ENCODE peak calls at places on chromosome 17, in eight cellular contexts. Z, P, M, D, R, B, N and C are unnamed samples.

GRCh38 chr17:31715436-31715835 is 143.6 kb downstream of the COPRS start:
- DNase-seq in M (no peak), B (no peak), R (no peak), N (peak), D (no peak), P (no peak), Z (peak), C (no peak)

GRCh38 chr17:80445152-80446110 is 30.5 kb downstream of the ENDOV start:
- DNase-seq in Z (no peak), M (no peak), N (no peak), P (no peak), B (no peak), R (no peak), D (no peak), C (no peak)

GRCh38 chr17:3533752-3534151 is 23.9 kb downstream of the TRPV3 start:
- DNase-seq in R (no peak), B (no peak), P (no peak), N (no peak), Z (no peak), M (no peak), D (no peak), C (no peak)

GRCh38 chr17:14745541-14745940 is 444.7 kb downstream of the HS3ST3B1 start:
- DNase-seq in B (no peak), Z (no peak), P (no peak), R (no peak), M (peak), N (no peak), D (no peak), C (peak)

GRCh38 chr17:63917646-63918045 is 993 bp downstream of the GH1 start:
- DNase-seq in D (no peak), M (no peak), N (no peak), B (no peak), P (no peak), Z (no peak), R (no peak), C (no peak)

GRCh38 chr17:66747561-66748275 is 87.2 kb upstream of the CACNG5 start:
- DNase-seq in D (no peak), N (no peak), R (no peak), B (no peak), Z (no peak), P (peak), M (peak), C (peak)

GRCh38 chr17:39244016-39244599 is 18.4 kb upstream of the STAC2 start:
- DNase-seq in P (no peak), M (no peak), B (no peak), R (no peak), Z (no peak), D (no peak), N (no peak), C (no peak)

GRCh38 chr17:41723801-41724475 is 10.5 kb downstream of the HAP1 start:
- DNase-seq in D (no peak), N (no peak), M (no peak), B (no peak), P (no peak), R (no peak), Z (no peak), C (no peak)

GRCh38 chr17:68320943-68321557 is 29.8 kb downstream of the ARSG start:
- DNase-seq in Z (no peak), D (no peak), B (no peak), M (no peak), R (no peak), N (no peak), P (no peak), C (no peak)

GRCh38 chr17:28526381-28526780 is 20.2 kb downstream of the FOXN1 start:
- DNase-seq in N (no peak), D (no peak), M (no peak), B (no peak), Z (no peak), R (no peak), P (no peak), C (no peak)

GRCh38 chr17:71383111-71383510 is 737.7 kb upstream of the SOX9 start:
- DNase-seq in R (no peak), M (no peak), Z (no peak), D (no peak), N (no peak), P (no peak), B (no peak), C (no peak)

GRCh38 chr17:38418693-38419507 is 9.4 kb upstream of the ARHGAP23 start:
- DNase-seq in D (no peak), M (no peak), Z (no peak), R (no peak), P (no peak), B (no peak), N (no peak), C (no peak)

GRCh38 chr17:79414063-79414462 is 196.8 kb downstream of the RBFOX3 start:
- DNase-seq in N (no peak), R (no peak), M (no peak), P (no peak), D (no peak), Z (no peak), B (no peak), C (no peak)

GRCh38 chr17:45131616-45132301 is 556 bp downstream of the PLCD3 start:
- DNase-seq in B (peak), R (no peak), M (no peak), Z (peak), N (no peak), D (peak), P (no peak), C (no peak)

GRCh38 chr17:1049446-1050225 is 52.7 kb downstream of the TIMM22 start:
- DNase-seq in B (no peak), M (no peak), N (no peak), P (no peak), R (no peak), D (no peak), Z (no peak), C (no peak)

GRCh38 chr17:36880506-36880905 is 56.8 kb upstream of the LHX1 start:
- DNase-seq in N (no peak), P (no peak), D (no peak), Z (no peak), B (no peak), M (no peak), R (no peak), C (no peak)

GRCh38 chr17:66841744-66842143 is 6.8 kb downstream of the CACNG5 start:
- DNase-seq in Z (no peak), D (no peak), M (no peak), P (no peak), R (no peak), B (no peak), N (no peak), C (no peak)

GRCh38 chr17:21282231-21282630 is 2.3 kb upstream of the MAP2K3 start:
- DNase-seq in D (no peak), R (no peak), B (no peak), Z (no peak), M (peak), P (peak), N (peak), C (peak)

GRCh38 chr17:2851615-2852014 is 55.4 kb downstream of the RAP1GAP2 start:
- DNase-seq in N (no peak), P (no peak), Z (no peak), R (no peak), D (no peak), B (no peak), M (no peak), C (no peak)

GRCh38 chr17:31724026-31724425 is 135.0 kb downstream of the COPRS start:
- DNase-seq in P (no peak), M (peak), D (no peak), R (no peak), B (no peak), Z (no peak), N (peak), C (peak)

GRCh38 chr17:79338589-79338988 is 264.0 kb downstream of the ENGASE start:
- DNase-seq in P (no peak), Z (no peak), B (no peak), D (no peak), R (no peak), M (no peak), N (no peak), C (peak)

GRCh38 chr17:81928497-81929252 is 1.1 kb upstream of the MAFG start:
- DNase-seq in B (no peak), R (no peak), N (no peak), P (no peak), M (no peak), Z (no peak), D (peak), C (no peak)

GRCh38 chr17:36932383-36933173 is 4.7 kb upstream of the LHX1 start:
- DNase-seq in N (no peak), Z (no peak), B (no peak), P (no peak), R (no peak), M (no peak), D (no peak), C (no peak)

GRCh38 chr17:3695129-3695722 is 729 bp downstream of the P2RX5 start:
- DNase-seq in B (no peak), Z (no peak), R (no peak), P (no peak), N (no peak), M (no peak), D (no peak), C (no peak)

GRCh38 chr17:71464241-71464640 is 656.6 kb upstream of the SOX9 start:
- DNase-seq in Z (no peak), P (no peak), D (no peak), N (no peak), R (no peak), M (no peak), B (no peak), C (no peak)

GRCh38 chr17:21140911-21141310 is 14.1 kb downstream of the DHRS7B start:
- DNase-seq in N (peak), D (no peak), R (no peak), M (no peak), B (no peak), Z (no peak), P (no peak), C (no peak)

GRCh38 chr17:1907818-1908698 is 78.3 kb downstream of the RPA1 start:
- DNase-seq in R (no peak), N (no peak), B (no peak), D (no peak), M (peak), Z (no peak), P (no peak), C (no peak)

GRCh38 chr17:47239663-47240374 is 13.8 kb upstream of the ITGB3 start:
- DNase-seq in R (peak), M (peak), D (peak), Z (peak), B (peak), P (peak), N (peak), C (peak)

GRCh38 chr17:20611314-20611713 is 31.8 kb downstream of the CDRT15L2 start:
- DNase-seq in M (no peak), N (no peak), D (no peak), R (no peak), Z (no peak), B (no peak), P (no peak), C (no peak)

DNA sequence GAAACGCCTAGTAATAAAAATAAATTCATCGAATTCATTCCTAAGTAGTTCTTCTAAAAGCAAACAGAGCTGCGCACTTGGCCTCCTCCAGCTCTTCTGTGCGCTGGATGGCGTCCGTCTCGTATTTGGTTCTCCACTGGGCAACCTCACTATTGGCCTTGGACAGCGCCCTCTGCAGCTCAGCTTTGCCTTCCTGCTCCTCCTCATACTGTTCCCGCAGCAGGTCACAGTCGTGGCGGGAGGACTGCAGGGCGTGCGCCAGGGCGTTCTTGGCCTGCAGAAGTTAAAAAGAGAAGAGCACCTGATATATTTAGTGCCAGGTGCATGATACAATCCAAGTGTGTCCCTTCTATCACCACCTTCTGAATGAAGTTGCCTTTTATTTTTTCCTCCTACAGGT is 21.8 kb downstream of the MYH3 start:
- DNase-seq in P (no peak), N (no peak), B (no peak), D (no peak), M (no peak), Z (no peak), R (no peak), C (no peak)
- TF ChIP-seq CTCF in P (no peak), N (no peak), B (no peak), D (no peak), M (no peak), Z (no peak), R (no peak), C (peak)

GRCh38 chr17:83099570-83100181 is 20.3 kb downstream of the METRNL start:
- DNase-seq in R (no peak), M (peak), D (no peak), P (no peak), N (no peak), B (no peak), Z (no peak), C (peak)
- TF ChIP-seq CTCF in R (no peak), M (no peak), D (no peak), P (no peak), N (peak), B (no peak), Z (no peak), C (no peak)

DNA sequence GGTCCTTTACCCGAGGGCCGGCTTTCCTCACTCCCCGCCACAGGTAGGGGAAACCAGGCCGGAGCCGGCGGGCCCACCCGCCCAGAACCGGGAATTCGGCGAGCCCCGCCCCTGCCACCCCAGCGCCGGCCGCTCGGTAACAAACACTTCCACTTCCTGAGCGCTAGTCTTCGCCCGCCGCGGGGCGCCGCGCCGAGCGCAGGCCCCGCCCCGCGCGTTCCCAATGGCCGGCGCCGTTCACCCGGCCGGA is 224 bp upstream of the NHERF1 start:
- DNase-seq in M (no peak), Z (no peak), D (no peak), R (no peak), B (no peak), N (no peak), P (no peak), C (no peak)
- TF ChIP-seq CTCF in M (no peak), Z (no peak), D (peak), R (no peak), B (no peak), N (peak), P (no peak), C (peak)

GRCh38 chr17:4733073-4733531 is 1.9 kb downstream of the MED11 start:
- DNase-seq in Z (peak), D (no peak), M (no peak), B (no peak), R (no peak), P (no peak), N (no peak), C (no peak)
- TF ChIP-seq CTCF in Z (no peak), D (no peak), M (peak), B (no peak), R (no peak), P (no peak), N (no peak), C (peak)

GRCh38 chr17:76139261-76139752 is 1.7 kb downstream of the FOXJ1 start:
- DNase-seq in N (no peak), R (no peak), P (no peak), B (no peak), M (no peak), Z (no peak), D (no peak), C (no peak)

GRCh38 chr17:76138896-76139248 is 2.2 kb downstream of the FOXJ1 start:
- DNase-seq in B (no peak), N (no peak), R (no peak), P (no peak), M (no peak), D (no peak), Z (no peak), C (no peak)

GRCh38 chr17:76141212-76142043 is at the start of gene FOXJ1:
- DNase-seq in M (peak), Z (peak), P (peak), B (peak), R (peak), D (peak), N (peak), C (peak)

GRCh38 chr17:76140661-76141211 is 309 bp downstream of the FOXJ1 start:
- DNase-seq in R (no peak), D (no peak), M (no peak), N (no peak), P (no peak), Z (no peak), B (no peak), C (no peak)

DNA sequence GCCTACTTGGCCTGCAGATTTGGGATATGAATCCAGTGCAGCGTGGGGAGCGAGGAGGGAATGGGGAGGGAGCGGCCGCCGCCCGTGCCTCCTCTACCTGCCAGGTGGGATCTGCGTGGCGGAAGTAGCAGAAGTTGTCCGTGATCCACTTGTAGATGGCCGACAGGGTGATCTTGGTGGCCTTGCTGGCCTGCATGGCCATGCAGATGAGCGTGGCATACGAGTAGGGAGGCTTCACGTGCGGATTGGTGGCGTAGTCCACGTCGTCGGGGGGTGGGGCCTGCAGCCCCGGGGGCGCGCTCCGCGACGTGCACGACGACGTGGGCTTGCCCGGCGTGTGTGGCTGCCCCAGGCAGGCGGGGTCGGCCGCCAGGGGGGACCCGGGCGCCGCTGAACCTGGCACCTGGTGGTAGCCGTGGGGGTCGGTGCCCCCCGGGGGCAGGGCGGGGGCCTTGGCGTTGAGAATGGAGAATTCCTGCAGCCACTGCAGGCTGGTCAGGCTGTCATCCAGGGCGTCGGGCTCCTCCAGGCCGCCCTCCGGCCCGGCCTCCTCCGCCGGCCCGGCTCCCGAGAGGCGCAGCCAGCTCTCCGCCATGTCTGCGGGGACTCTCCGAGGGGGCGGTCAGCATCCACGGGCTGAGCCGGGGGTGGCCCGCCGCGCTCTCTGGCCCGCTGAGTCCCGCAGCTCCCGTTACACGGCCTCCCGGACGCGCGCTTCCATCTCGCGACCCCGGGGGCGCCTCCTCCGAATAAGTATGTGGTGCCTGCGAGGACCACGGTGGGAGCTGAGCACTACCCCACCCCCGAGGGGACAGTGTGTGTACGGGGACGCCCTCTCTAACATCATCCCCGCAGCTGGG is 1.0 kb downstream of the FOXJ1 start:
- DNase-seq in M (no peak), B (no peak), Z (peak), D (no peak), R (no peak), N (no peak), P (no peak), C (no peak)
- TF ChIP-seq CTCF in M (no peak), B (no peak), Z (no peak), D (no peak), R (no peak), N (no peak), P (no peak), C (peak)

GRCh38 chr17:29557085-29557697 is 9.6 kb downstream of the ABHD15 start:
- DNase-seq in M (peak), B (no peak), P (peak), Z (no peak), N (no peak), R (no peak), D (no peak), C (peak)
- TF ChIP-seq CTCF in M (no peak), B (no peak), P (no peak), Z (no peak), N (no peak), R (no peak), D (no peak), C (no peak)

GRCh38 chr17:43552229-43552837 is 6.2 kb upstream of the ETV4 start:
- DNase-seq in M (no peak), Z (no peak), R (no peak), D (no peak), N (no peak), P (no peak), B (no peak), C (no peak)
- TF ChIP-seq CTCF in M (no peak), Z (no peak), R (no peak), D (no peak), N (no peak), P (no peak), B (no peak), C (no peak)

GRCh38 chr17:7915611-7916382 is at the start of gene RNF227:
- DNase-seq in M (peak), N (peak), Z (peak), D (peak), P (peak), B (peak), R (peak), C (peak)
- TF ChIP-seq CTCF in M (no peak), N (no peak), Z (no peak), D (peak), P (no peak), B (no peak), R (no peak), C (no peak)

DNA sequence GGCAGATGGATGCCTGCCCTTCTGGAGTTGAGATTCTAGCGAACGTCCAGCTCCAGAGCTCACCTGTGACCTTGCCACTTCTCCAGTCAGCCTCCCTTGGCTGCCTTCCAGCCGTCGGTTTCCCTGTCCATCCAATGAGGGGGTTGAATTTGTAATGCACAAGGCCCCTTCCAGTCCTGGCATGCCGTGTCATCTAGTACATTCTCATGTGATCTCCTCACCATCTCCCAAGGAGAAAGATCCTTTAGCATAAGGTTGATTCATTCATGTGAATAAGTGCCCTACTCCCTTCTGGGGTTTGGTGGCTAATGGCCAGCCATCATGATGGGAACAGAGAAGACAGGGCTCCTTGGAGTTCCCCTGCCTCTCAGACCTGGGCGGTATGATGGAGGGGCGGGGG is 18.9 kb upstream of the ABCC3 start:
- DNase-seq in Z (no peak), B (no peak), P (no peak), D (no peak), R (no peak), M (no peak), N (no peak), C (peak)
- TF ChIP-seq CTCF in Z (no peak), B (no peak), P (no peak), D (no peak), R (no peak), M (no peak), N (no peak), C (no peak)